ENCODE peak calls at places on chromosomes 16 and 17, in seven cellular contexts. J is HCT116, X is SK-N-SH, K is K562, Q is H1, E is GM12878, P is HepG2. S is an unnamed sample.

GRCh38 chr16:57102888-57103879 is 10.8 kb downstream of the CPNE2 start:
- DNase-seq in J (no peak), X (no peak), K (no peak), Q (no peak), E (no peak), P (no peak), S (no peak)

GRCh38 chr17:75487351-75488070 is 27.8 kb downstream of the CASKIN2 start:
- DNase-seq in J (no peak), X (no peak), K (peak), Q (no peak), E (no peak), P (no peak), S (no peak)

GRCh38 chr17:56939869-56940484 is 20.9 kb downstream of the COIL start:
- DNase-seq in J (peak), X (peak), K (peak), Q (peak), E (no peak), P (peak), S (peak)

GRCh38 chr17:47276868-47277267 is 23.2 kb downstream of the ITGB3 start:
- DNase-seq in J (no peak), X (no peak), K (no peak), Q (no peak), E (no peak), P (peak), S (no peak)

GRCh38 chr17:15377608-15378007 is 36.2 kb upstream of the TEKT3 start:
- DNase-seq in J (peak), X (no peak), K (no peak), Q (no peak), E (no peak), P (peak), S (peak)

GRCh38 chr16:85029981-85030381 is 2.4 kb downstream of the KIAA0513 start:
- DNase-seq in J (no peak), X (no peak), K (no peak), Q (no peak), E (no peak), P (no peak), S (no peak)

GRCh38 chr17:78343433-78344201 is 16.3 kb downstream of the SOCS3 start:
- DNase-seq in J (no peak), X (no peak), K (no peak), Q (no peak), E (no peak), P (no peak), S (no peak)

GRCh38 chr17:77404812-77405581 is 264.2 kb downstream of the SEC14L1 start:
- DNase-seq in J (no peak), X (no peak), K (no peak), Q (no peak), E (peak), P (no peak), S (no peak)

GRCh38 chr16:51540259-51540658 is 389.2 kb upstream of the SALL1 start:
- DNase-seq in J (no peak), X (no peak), K (no peak), Q (no peak), E (no peak), P (no peak), S (no peak)

GRCh38 chr16:17364319-17365210 is 106.2 kb downstream of the XYLT1 start:
- DNase-seq in J (no peak), X (peak), K (no peak), Q (no peak), E (no peak), P (no peak), S (no peak)

GRCh38 chr16:75376475-75376907 is 56.8 kb downstream of the CFDP1 start:
- DNase-seq in J (no peak), X (no peak), K (no peak), Q (no peak), E (no peak), P (no peak), S (no peak)

DNA sequence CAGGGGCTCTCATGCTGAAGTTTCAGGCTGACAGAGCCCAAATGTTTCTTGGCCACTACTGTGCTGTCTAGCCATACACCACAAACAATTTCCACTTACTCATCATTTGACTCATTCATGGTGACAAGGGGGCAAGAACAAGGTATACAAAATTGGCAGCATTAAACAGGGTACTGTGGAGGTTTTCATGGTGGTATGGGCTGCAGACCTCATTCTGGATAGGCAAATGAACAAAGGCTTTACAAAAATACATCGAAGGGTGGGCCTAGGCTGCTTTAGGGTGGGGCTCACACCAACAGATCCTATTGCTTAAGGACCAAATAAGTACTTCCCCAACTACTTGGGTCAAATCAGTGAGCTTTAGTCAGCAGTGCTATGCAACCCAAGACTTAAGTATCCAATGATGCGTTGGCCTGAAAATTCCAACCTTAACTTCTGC is 53.0 kb downstream of the N4BP1 start:
- DNase-seq in J (peak), X (no peak), K (no peak), Q (no peak), E (peak), P (no peak), S (no peak)
- TF ChIP-seq JUND in J (peak), X (peak), K (no peak), Q (no peak), E (no peak), P (no peak), S (no peak)

DNA sequence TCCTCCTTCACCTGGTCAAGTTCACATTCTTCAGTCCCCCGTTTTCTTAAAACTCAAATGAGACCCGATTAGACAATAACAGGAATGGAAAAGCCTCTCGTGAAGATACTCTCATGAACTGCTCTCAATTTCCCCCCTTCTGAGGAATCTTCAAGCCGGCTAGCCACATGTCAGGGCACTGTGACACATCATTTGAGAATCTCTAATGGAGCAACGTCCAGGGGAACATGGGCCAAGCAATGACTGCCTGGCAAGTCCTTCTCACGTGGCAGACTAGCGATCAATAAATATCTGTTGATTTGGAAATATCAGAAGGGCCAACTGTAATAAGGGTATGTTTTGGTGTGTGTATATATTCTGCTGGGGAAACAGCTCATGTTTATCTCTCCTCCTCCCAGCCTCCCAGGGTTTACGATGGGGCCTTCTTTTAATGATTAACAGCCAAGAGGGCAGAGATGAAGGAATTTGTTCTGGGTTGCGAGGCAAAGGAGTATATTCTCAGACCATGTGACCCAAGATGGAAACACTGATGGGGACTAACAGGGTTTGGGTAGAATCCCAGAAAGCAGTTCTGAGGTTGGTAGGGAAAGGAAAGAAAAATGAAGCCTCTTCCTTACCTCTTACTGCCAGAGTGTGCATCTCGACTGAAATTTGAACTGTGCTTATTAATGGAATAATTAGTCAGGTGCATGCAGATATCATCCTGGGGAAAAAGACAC is 21.4 kb downstream of the TTLL6 start:
- DNase-seq in J (peak), X (no peak), K (no peak), Q (no peak), E (no peak), P (peak), S (no peak)
- TF ChIP-seq JUND in J (no peak), X (no peak), K (no peak), Q (no peak), E (no peak), P (peak), S (no peak)

DNA sequence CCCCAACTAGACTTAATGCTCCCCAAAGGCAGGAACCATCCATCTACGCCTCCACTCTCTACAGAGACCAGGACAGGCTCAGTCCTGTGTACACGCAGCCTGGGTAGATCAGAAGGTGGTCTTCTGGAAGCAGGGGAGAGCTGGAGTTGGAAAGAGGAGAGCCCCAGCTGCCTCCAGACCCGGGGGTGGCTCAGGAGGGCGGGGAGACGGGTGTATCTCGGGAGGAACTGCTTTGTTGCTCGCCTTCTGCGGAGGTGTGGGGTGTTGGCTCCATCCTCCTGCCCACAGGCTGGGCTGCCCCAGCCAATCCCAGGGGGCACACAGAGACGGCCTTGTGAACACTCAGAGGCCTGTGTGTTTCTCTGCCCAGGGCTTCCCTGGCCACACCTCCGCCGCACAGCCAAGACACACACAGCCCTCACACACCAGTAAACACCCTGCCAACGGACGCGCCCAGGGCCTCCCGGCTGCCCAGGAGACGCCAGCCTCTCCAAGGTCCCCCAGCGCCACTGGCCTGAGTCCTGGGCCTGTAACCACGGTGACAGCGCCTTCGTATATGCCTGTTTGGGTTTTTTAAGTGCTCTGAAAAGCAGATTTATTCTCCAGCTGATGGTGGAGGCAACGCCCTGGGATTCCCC is 143.4 kb upstream of the CDC42EP4 start:
- DNase-seq in J (no peak), X (peak), K (no peak), Q (no peak), E (no peak), P (no peak), S (no peak)
- TF ChIP-seq JUND in J (no peak), X (no peak), K (no peak), Q (no peak), E (no peak), P (no peak), S (no peak)

DNA sequence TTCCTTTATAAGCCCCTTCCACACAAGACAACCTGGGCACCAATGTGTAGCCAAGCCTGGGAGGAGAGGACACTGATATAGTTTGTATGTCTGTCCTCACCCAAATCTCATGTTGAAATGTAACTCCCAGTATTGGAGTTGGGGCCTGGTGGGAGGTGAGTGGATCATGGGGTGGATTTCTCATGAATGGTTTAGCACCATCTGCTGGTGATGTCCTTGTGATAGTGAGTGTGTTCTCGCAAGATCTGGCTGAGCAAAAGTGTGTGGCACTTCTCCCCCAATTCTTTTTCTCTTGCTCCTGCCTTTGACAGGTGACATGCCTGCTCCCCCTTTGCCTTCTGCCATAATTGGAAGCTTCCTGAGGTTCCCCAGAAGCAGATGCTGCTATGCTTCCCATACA is 135.8 kb downstream of the USP31 start:
- DNase-seq in J (peak), X (no peak), K (no peak), Q (peak), E (no peak), P (peak), S (peak)
- TF ChIP-seq JUND in J (no peak), X (no peak), K (no peak), Q (no peak), E (no peak), P (no peak), S (no peak)

S was measured in T47D.